ENCODE peak calls at places on chromosome 7, in six cellular contexts. J is NCI-H1092; X is lower lobe of right lung; C is OCI-LY7; O is substantia nigra; P is activated CD8-positive, alpha-beta memory T cell treated with anti-CD3 and anti-CD28 coated beads for 24 hours. A is an unnamed sample.

GRCh38 chr7:101666751-101667150 is 37.7 kb upstream of the MYL10 start:
- DNase-seq in J (no peak), X (no peak), C (no peak), O (no peak), P (no peak), A (no peak)

GRCh38 chr7:99210265-99210970 is 2.5 kb upstream of the KPNA7 start:
- DNase-seq in J (no peak), X (no peak), C (no peak), O (no peak), P (no peak), A (no peak)

GRCh38 chr7:127652333-127653248 is 597 bp downstream of the SND1 start:
- DNase-seq in J (no peak), X (no peak), C (peak; percentile 33), O (no peak), P (no peak), A (no peak)

GRCh38 chr7:150735596-150736358 is 1.4 kb upstream of the GIMAP5 start:
- DNase-seq in J (no peak), X (no peak), C (no peak), O (no peak), P (no peak), A (no peak)

GRCh38 chr7:47046949-47047348 is 535.0 kb downstream of the TNS3 start:
- DNase-seq in J (no peak), X (no peak), C (no peak), O (no peak), P (no peak), A (no peak)

GRCh38 chr7:44275146-44275545 is 50.2 kb downstream of the CAMK2B start:
- DNase-seq in J (no peak), X (peak; percentile 8), C (no peak), O (no peak), P (no peak), A (no peak)

GRCh38 chr7:91164948-91165845 is 99.0 kb upstream of the FZD1 start:
- DNase-seq in J (no peak), X (no peak), C (peak; percentile 56), O (no peak), P (no peak), A (no peak)

GRCh38 chr7:591856-592628 is 72.4 kb upstream of the PDGFA start:
- DNase-seq in J (no peak), X (no peak), C (no peak), O (no peak), P (no peak), A (no peak)

GRCh38 chr7:14446829-14447228 is 455.7 kb downstream of the DGKB start:
- DNase-seq in J (no peak), X (no peak), C (peak; percentile 13), O (no peak), P (no peak), A (no peak)

GRCh38 chr7:29957921-29958320 is 31.7 kb downstream of the SCRN1 start:
- DNase-seq in J (peak; percentile 55), X (no peak), C (peak; percentile 68), O (peak; percentile 26), P (no peak), A (no peak)

GRCh38 chr7:101156866-101157589 is 2.8 kb downstream of the AP1S1 start:
- DNase-seq in J (no peak), X (no peak), C (no peak), O (no peak), P (no peak), A (no peak)

GRCh38 chr7:66187894-66188293 is 17.2 kb upstream of the TPST1 start:
- DNase-seq in J (no peak), X (no peak), C (no peak), O (no peak), P (no peak), A (no peak)